ENCODE peak calls at places on chromosome 18, in five cellular contexts. Z is OCI-LY7, J is GM23338, B is HCT116, T is PC-3. Y is an unnamed sample.

GRCh38 chr18:68186039-68186438 is 528.9 kb downstream of the TMX3 start:
- DNase-seq in Z (no peak), J (no peak), B (no peak), T (no peak), Y (no peak)

GRCh38 chr18:42001801-42002200 is 46.8 kb downstream of the PIK3C3 start:
- DNase-seq in Z (no peak), J (no peak), B (no peak), T (no peak), Y (no peak)

GRCh38 chr18:75854174-75854573 is 426.7 kb upstream of the SMIM21 start:
- DNase-seq in Z (peak), J (peak), B (peak), T (peak), Y (peak)

GRCh38 chr18:75472391-75472790 is 44.9 kb upstream of the SMIM21 start:
- DNase-seq in Z (no peak), J (no peak), B (no peak), T (no peak), Y (no peak)

GRCh38 chr18:48409591-48410094 is 460 bp upstream of the ZBTB7C start:
- DNase-seq in Z (no peak), J (peak), B (no peak), T (no peak), Y (no peak)

GRCh38 chr18:13451661-13452447 is 233.3 kb downstream of the LDLRAD4 start:
- DNase-seq in Z (no peak), J (peak), B (no peak), T (no peak), Y (no peak)

GRCh38 chr18:36934884-36935283 is 106.0 kb downstream of the KIAA1328 start:
- DNase-seq in Z (no peak), J (no peak), B (no peak), T (peak), Y (no peak)

GRCh38 chr18:10432781-10433180 is 21.7 kb upstream of the APCDD1 start:
- DNase-seq in Z (no peak), J (no peak), B (no peak), T (no peak), Y (no peak)

GRCh38 chr18:44098551-44099098 is 582.1 kb upstream of the SETBP1 start:
- DNase-seq in Z (no peak), J (peak), B (no peak), T (peak), Y (peak)

GRCh38 chr18:10365021-10365420 is 89.4 kb upstream of the APCDD1 start:
- DNase-seq in Z (no peak), J (no peak), B (no peak), T (no peak), Y (no peak)

GRCh38 chr18:67935638-67936037 is 419.1 kb upstream of the DSEL start:
- DNase-seq in Z (no peak), J (no peak), B (no peak), T (no peak), Y (no peak)

GRCh38 chr18:56575819-56576663 is 62.4 kb downstream of the TXNL1 start:
- DNase-seq in Z (peak), J (peak), B (peak), T (peak), Y (peak)

GRCh38 chr18:51195086-51195601 is 2.3 kb downstream of the MEX3C start:
- DNase-seq in Z (peak), J (no peak), B (no peak), T (no peak), Y (no peak)

GRCh38 chr18:53426656-53427055 is 797.8 kb downstream of the MBD2 start:
- DNase-seq in Z (no peak), J (no peak), B (no peak), T (no peak), Y (no peak)

GRCh38 chr18:46002934-46003333 is 35.8 kb upstream of the EPG5 start:
- DNase-seq in Z (no peak), J (no peak), B (no peak), T (no peak), Y (no peak)

GRCh38 chr18:21242141-21243040 is at the start of gene GREB1L:
- DNase-seq in Z (no peak), J (peak), B (peak), T (peak), Y (peak)

GRCh38 chr18:57621252-57621607 is 406 bp downstream of the NARS1 start:
- DNase-seq in Z (peak), J (no peak), B (no peak), T (peak), Y (no peak)

GRCh38 chr18:35378206-35378795 is 1.2 kb upstream of the ZNF396 start:
- DNase-seq in Z (no peak), J (no peak), B (no peak), T (no peak), Y (no peak)

GRCh38 chr18:79570266-79571201 is 109.1 kb upstream of the CTDP1 start:
- DNase-seq in Z (no peak), J (no peak), B (peak), T (no peak), Y (no peak)

GRCh38 chr18:41809652-41810051 is 145.4 kb upstream of the PIK3C3 start:
- DNase-seq in Z (no peak), J (peak), B (no peak), T (no peak), Y (no peak)

GRCh38 chr18:62420151-62420512 is 95.0 kb downstream of the TNFRSF11A start:
- DNase-seq in Z (no peak), J (no peak), B (no peak), T (peak), Y (no peak)

GRCh38 chr18:8615397-8616025 is 6.3 kb downstream of the RAB12 start:
- DNase-seq in Z (no peak), J (no peak), B (no peak), T (peak), Y (no peak)

GRCh38 chr18:10205136-10205535 is 249.3 kb upstream of the APCDD1 start:
- DNase-seq in Z (no peak), J (no peak), B (no peak), T (no peak), Y (no peak)

GRCh38 chr18:79455261-79455660 is 59.5 kb downstream of the NFATC1 start:
- DNase-seq in Z (no peak), J (no peak), B (no peak), T (no peak), Y (no peak)

GRCh38 chr18:76922107-76922506 is 99.8 kb downstream of the ZNF236 start:
- DNase-seq in Z (peak), J (peak), B (peak), T (peak), Y (no peak)

GRCh38 chr18:30682667-30683066 is 359.9 kb downstream of the DSC3 start:
- DNase-seq in Z (no peak), J (no peak), B (no peak), T (no peak), Y (no peak)

GRCh38 chr18:5142859-5143258 is 54.2 kb downstream of the AKAIN1 start:
- DNase-seq in Z (no peak), J (no peak), B (no peak), T (no peak), Y (no peak)

GRCh38 chr18:36889742-36890141 is 60.8 kb downstream of the KIAA1328 start:
- DNase-seq in Z (no peak), J (no peak), B (no peak), T (no peak), Y (peak)

GRCh38 chr18:76620326-76620813 is 125.3 kb upstream of the ZNF516 start:
- DNase-seq in Z (peak), J (peak), B (peak), T (no peak), Y (peak)

GRCh38 chr18:36583155-36583745 is 245.6 kb downstream of the TPGS2 start:
- DNase-seq in Z (no peak), J (peak), B (no peak), T (no peak), Y (no peak)

GRCh38 chr18:35376742-35377695 is at the start of gene ZNF396:
- DNase-seq in Z (peak), J (peak), B (peak), T (peak), Y (peak)

GRCh38 chr18:2981212-2981728 is 31.7 kb downstream of the LPIN2 start:
- DNase-seq in Z (peak), J (no peak), B (no peak), T (peak), Y (no peak)

GRCh38 chr18:2982452-2983172 is 30.3 kb downstream of the LPIN2 start:
- DNase-seq in Z (no peak), J (peak), B (no peak), T (no peak), Y (peak)

GRCh38 chr18:2985628-2986027 is 27.3 kb downstream of the LPIN2 start:
- DNase-seq in Z (peak), J (no peak), B (peak), T (peak), Y (peak)

GRCh38 chr18:2984703-2985261 is 28.2 kb downstream of the LPIN2 start:
- DNase-seq in Z (no peak), J (no peak), B (no peak), T (no peak), Y (no peak)

GRCh38 chr18:2983296-2983695 is 29.6 kb downstream of the LPIN2 start:
- DNase-seq in Z (no peak), J (no peak), B (no peak), T (no peak), Y (no peak)
- H3K4me2 ChIP-seq in Z (peak), J (no peak), B (no peak), T (no peak), Y (no peak)

GRCh38 chr18:47260924-47261701 is 9.7 kb upstream of the SKOR2 start:
- DNase-seq in Z (no peak), J (peak), B (no peak), T (no peak), Y (no peak)
- TF ChIP-seq CTCF in Z (no peak), J (peak), B (no peak), T (no peak), Y (no peak)

DNA sequence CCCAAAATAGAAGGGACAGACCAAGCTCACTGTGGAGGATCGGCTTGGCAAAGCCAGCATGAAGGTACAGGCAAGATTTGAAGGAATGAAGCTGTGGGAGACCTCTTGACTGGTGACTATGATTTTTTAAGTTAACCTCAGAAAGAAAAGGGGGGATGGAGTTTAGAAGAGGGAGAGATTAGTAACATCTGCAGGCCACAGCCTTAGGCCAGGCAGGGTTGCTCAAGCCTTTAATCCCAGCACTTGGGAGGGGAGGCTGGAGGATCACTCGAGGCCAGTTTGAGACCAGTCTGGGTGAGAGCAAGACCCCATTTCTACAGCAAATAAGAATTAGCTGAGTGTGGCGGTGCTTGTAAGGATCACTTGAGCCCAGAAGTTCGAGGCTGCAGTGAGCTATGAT is 46.6 kb downstream of the ZNF532 start:
- DNase-seq in Z (no peak), J (no peak), B (no peak), T (no peak), Y (no peak)
- TF ChIP-seq EZH2phosphoT487 in Z (no peak), J (no peak), B (no peak), T (no peak), Y (no peak)

DNA sequence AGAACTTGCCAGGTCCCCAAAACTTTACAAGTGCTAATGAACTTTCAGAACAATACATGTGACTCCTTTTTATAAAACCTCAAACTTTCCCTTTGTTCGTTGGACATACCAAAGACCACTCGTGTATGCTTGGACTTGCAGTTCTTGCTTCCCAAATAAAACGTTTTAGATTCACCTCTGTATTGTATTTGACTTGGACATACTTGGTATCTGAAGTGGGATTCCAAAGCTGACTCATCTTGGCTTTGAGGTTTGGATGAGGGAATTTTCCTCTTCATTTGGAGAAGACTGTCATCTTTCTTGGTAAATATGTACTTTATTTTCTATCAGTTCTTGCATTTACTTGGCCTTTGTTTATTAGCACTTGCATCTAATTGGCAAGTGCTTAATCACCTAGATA is 8.0 kb upstream of the CYB5A start:
- DNase-seq in Z (no peak), J (no peak), B (no peak), T (peak), Y (no peak)
- H3K4me2 ChIP-seq in Z (no peak), J (no peak), B (no peak), T (peak), Y (no peak)

GRCh38 chr18:32238635-32239268 is 48.9 kb downstream of the MEP1B start:
- DNase-seq in Z (no peak), J (peak), B (no peak), T (no peak), Y (no peak)
- TF ChIP-seq CTCF in Z (no peak), J (peak), B (no peak), T (no peak), Y (no peak)

DNA sequence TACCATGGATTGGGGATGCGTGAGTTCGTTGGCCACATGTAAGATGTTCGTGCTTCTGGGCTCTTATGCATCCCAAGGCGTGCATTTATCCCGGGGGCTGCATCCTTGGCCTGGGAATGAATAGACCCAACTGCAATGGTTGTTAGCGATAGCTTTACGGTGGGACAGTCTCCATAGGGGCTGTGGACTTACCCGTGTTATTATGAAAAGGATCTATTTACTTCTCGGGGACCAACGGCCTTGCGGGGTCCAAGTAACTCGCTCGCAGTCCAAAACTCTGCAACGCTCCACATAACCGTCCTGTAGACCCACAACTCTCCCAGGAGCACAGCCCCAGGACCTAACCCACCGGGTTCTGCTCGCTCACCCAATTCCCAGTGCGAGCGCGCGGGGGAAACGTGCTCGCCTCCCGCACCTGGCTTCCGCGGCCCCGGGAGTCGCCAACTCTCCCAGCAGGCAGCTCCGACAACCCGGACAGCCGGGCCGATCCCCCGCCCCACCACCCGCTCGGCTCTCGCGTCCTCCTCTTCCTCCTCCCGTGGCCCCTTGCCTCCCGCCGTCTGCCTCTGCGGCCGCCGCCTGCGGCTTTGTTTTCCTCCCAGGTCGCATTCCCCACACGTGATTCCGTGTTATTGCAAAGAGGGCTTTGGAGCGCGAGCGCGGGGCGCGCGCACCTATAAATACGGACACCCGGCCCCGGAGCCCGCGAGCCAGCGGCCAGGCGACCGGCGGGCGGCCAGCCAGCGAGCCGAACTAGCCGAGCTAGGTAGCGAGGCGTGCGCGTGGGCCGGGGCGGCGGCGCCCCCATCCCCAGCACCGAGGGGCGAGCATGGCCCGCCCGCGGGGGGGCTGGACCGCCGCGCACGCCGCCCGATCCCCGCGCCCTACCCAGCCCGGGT is at the start of gene CABLES1:
- DNase-seq in Z (peak), J (peak), B (no peak), T (peak), Y (peak)
- TF ChIP-seq EZH2phosphoT487 in Z (no peak), J (no peak), B (no peak), T (peak), Y (no peak)

DNA sequence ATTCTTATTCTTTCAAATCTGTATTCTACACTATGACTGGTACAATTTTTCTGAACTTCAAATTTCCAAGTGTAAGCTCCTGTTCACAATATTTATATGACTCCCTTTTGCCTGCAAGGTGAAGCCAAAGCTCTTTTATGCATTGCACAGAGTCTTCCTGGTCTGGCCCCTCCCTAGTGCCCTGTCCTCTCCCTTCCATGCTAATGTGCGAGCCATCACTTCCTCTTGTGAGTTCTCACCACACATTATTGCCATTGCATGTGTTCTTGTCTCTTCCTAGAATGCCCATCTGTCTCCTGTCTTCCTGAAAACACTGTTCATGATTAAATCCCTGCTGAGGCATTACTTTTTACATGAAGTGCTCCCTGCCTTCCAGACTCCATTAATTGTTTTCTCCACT is 169.9 kb downstream of the MC4R start:
- DNase-seq in Z (peak), J (no peak), B (no peak), T (no peak), Y (no peak)
- H3K4me2 ChIP-seq in Z (no peak), J (no peak), B (no peak), T (no peak), Y (no peak)

DNA sequence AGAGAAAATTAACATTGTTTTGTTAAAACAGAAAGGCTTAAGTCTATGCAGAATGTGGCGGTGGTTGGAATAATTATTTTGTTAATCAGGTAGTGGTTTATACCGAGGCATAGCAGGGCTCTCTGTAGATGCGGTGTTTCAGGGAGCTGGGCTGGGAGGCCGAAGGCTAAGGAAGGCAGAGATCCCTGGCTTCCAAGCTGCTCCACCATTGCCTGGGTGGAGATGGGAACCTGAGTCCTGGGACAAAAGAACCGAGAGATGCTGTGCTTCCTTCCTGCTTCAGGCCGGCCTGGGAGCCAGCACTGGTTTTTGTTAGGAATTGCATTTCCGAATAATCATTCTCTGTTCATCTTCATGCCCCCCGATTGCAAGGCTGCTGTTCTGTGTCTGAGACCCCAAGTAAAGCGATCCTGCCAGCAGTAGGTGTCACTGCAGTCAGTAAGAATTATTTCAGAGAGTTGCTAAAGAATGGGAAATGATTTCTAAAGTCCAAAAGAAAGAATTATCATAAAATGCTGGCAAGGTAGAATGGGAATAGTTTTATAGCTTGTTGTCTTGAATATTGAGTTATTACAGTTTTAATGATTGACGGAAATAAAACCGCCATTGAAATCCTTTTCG is 824.9 kb downstream of the GALR1 start:
- DNase-seq in Z (no peak), J (no peak), B (no peak), T (no peak), Y (no peak)
- TF ChIP-seq CTCF in Z (no peak), J (no peak), B (no peak), T (no peak), Y (no peak)

DNA sequence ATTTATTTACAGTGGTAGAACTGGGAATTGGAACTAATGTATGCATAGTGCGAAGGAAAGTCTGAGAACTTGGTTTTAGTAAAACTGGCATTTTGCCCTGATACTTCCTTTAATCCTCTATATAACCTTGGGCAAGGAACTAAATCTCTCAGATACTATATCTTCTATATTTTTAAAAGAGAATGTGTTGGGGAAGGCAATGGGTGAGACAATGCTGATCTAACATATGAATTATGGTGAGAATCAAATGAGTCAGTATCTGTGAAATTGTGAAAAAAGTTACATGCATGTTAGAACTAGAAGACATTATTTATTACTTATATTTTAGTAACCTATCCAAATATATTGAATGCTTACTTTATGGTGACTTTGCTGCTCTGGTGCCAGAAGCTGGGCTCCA is 2109.4 kb upstream of the PIK3C3 start:
- DNase-seq in Z (no peak), J (no peak), B (no peak), T (no peak), Y (no peak)
- TF ChIP-seq EZH2phosphoT487 in Z (no peak), J (no peak), B (no peak), T (no peak), Y (no peak)

GRCh38 chr18:52216104-52216503 is 123.9 kb upstream of the DCC start:
- DNase-seq in Z (no peak), J (no peak), B (no peak), T (no peak), Y (no peak)

GRCh38 chr18:52219102-52219501 is 120.9 kb upstream of the DCC start:
- DNase-seq in Z (no peak), J (no peak), B (no peak), T (no peak), Y (no peak)

GRCh38 chr18:52222211-52222610 is 117.8 kb upstream of the DCC start:
- DNase-seq in Z (no peak), J (no peak), B (no peak), T (no peak), Y (no peak)

GRCh38 chr18:52216686-52217085 is 123.3 kb upstream of the DCC start:
- DNase-seq in Z (no peak), J (no peak), B (no peak), T (no peak), Y (no peak)

GRCh38 chr18:52220062-52220591 is 119.9 kb upstream of the DCC start:
- DNase-seq in Z (no peak), J (no peak), B (no peak), T (no peak), Y (peak)
- H3K4me2 ChIP-seq in Z (no peak), J (no peak), B (no peak), T (no peak), Y (peak)

Y was measured in MM.1S.